ENCODE peak calls at places on chromosomes 7 and 10, in eight cellular contexts. One of them, this sample, is unnamed.

GRCh38 chr7:134454277-134454676 is 4.6 kb downstream of the AKR1B1 start:
- DNase-seq in prostate gland: no peak
- DNase-seq in GM12878: no peak
- DNase-seq in thoracic aorta: no peak
- DNase-seq in MM.1S: no peak
- DNase-seq in right lobe of liver: no peak
- DNase-seq in Peyer's patch: no peak
- DNase-seq in ovary: no peak
- DNase-seq in this sample: no peak

GRCh38 chr10:88226891-88227290 is 356.2 kb downstream of the RNLS start:
- DNase-seq in right lobe of liver: no peak
- DNase-seq in prostate gland: no peak
- DNase-seq in MM.1S: no peak
- DNase-seq in thoracic aorta: no peak
- DNase-seq in GM12878: no peak
- DNase-seq in ovary: no peak
- DNase-seq in Peyer's patch: no peak
- DNase-seq in this sample: no peak

GRCh38 chr7:131284702-131285419 is 42.8 kb upstream of the MKLN1 start:
- DNase-seq in MM.1S: no peak
- DNase-seq in ovary: peak; percentile 64
- DNase-seq in Peyer's patch: no peak
- DNase-seq in prostate gland: peak; percentile 94
- DNase-seq in right lobe of liver: no peak
- DNase-seq in GM12878: no peak
- DNase-seq in thoracic aorta: peak; percentile 47
- DNase-seq in this sample: peak; percentile 84

GRCh38 chr10:88110822-88111221 is 247.4 kb downstream of the PTEN start:
- DNase-seq in prostate gland: no peak
- DNase-seq in thoracic aorta: no peak
- DNase-seq in Peyer's patch: no peak
- DNase-seq in GM12878: no peak
- DNase-seq in right lobe of liver: no peak
- DNase-seq in ovary: no peak
- DNase-seq in MM.1S: no peak
- DNase-seq in this sample: no peak

GRCh38 chr10:9253121-9253520 is 1198.6 kb downstream of the GATA3 start:
- DNase-seq in thoracic aorta: no peak
- DNase-seq in right lobe of liver: no peak
- DNase-seq in Peyer's patch: no peak
- DNase-seq in ovary: no peak
- DNase-seq in prostate gland: no peak
- DNase-seq in GM12878: no peak
- DNase-seq in MM.1S: no peak
- DNase-seq in this sample: no peak

GRCh38 chr10:73225518-73225917 is 21.5 kb downstream of the DNAJC9 start:
- DNase-seq in prostate gland: no peak
- DNase-seq in thoracic aorta: no peak
- DNase-seq in GM12878: no peak
- DNase-seq in MM.1S: no peak
- DNase-seq in Peyer's patch: no peak
- DNase-seq in ovary: no peak
- DNase-seq in right lobe of liver: no peak
- DNase-seq in this sample: no peak

GRCh38 chr7:46157414-46157813 is 236.3 kb upstream of the IGFBP3 start:
- DNase-seq in GM12878: no peak
- DNase-seq in MM.1S: no peak
- DNase-seq in thoracic aorta: no peak
- DNase-seq in ovary: no peak
- DNase-seq in Peyer's patch: no peak
- DNase-seq in right lobe of liver: no peak
- DNase-seq in prostate gland: no peak
- DNase-seq in this sample: no peak

GRCh38 chr10:43214071-43214955 is 52.6 kb downstream of the RASGEF1A start:
- DNase-seq in MM.1S: no peak
- DNase-seq in right lobe of liver: peak; percentile 31
- DNase-seq in thoracic aorta: no peak
- DNase-seq in Peyer's patch: no peak
- DNase-seq in prostate gland: no peak
- DNase-seq in ovary: no peak
- DNase-seq in GM12878: no peak
- DNase-seq in this sample: no peak

GRCh38 chr10:84237199-84238051 is 3.9 kb downstream of the LRIT1 start:
- DNase-seq in Peyer's patch: no peak
- DNase-seq in thoracic aorta: no peak
- DNase-seq in MM.1S: no peak
- DNase-seq in prostate gland: no peak
- DNase-seq in GM12878: no peak
- DNase-seq in right lobe of liver: no peak
- DNase-seq in ovary: no peak
- DNase-seq in this sample: no peak

GRCh38 chr7:128961030-128961659 is 23.4 kb downstream of the IRF5 start:
- DNase-seq in ovary: no peak
- DNase-seq in right lobe of liver: no peak
- DNase-seq in MM.1S: no peak
- DNase-seq in GM12878: no peak
- DNase-seq in Peyer's patch: no peak
- DNase-seq in thoracic aorta: no peak
- DNase-seq in prostate gland: no peak
- DNase-seq in this sample: no peak
- H3K27ac ChIP-seq in ovary: no peak overlapping the region
- H3K27ac ChIP-seq in right lobe of liver: no peak overlapping the region
- H3K27ac ChIP-seq in MM.1S: no peak overlapping the region
- H3K27ac ChIP-seq in GM12878: no peak overlapping the region
- H3K27ac ChIP-seq in Peyer's patch: no peak overlapping the region
- H3K27ac ChIP-seq in thoracic aorta: no peak overlapping the region
- H3K27ac ChIP-seq in prostate gland: no peak overlapping the region
- H3K27ac ChIP-seq in this sample: no peak overlapping the region

GRCh38 chr7:105580022-105580740 is 1.1 kb downstream of the EFCAB10 start:
- DNase-seq in Peyer's patch: no peak
- DNase-seq in GM12878: no peak
- DNase-seq in right lobe of liver: no peak
- DNase-seq in MM.1S: no peak
- DNase-seq in prostate gland: no peak
- DNase-seq in thoracic aorta: no peak
- DNase-seq in ovary: no peak
- DNase-seq in this sample: no peak
- TF ChIP-seq CTCF in Peyer's patch: no peak
- TF ChIP-seq CTCF in GM12878: no peak
- TF ChIP-seq CTCF in right lobe of liver: no peak
- TF ChIP-seq CTCF in MM.1S: no peak
- TF ChIP-seq CTCF in prostate gland: no peak
- TF ChIP-seq CTCF in thoracic aorta: no peak
- TF ChIP-seq CTCF in ovary: no peak
- TF ChIP-seq CTCF in this sample: no peak

DNA sequence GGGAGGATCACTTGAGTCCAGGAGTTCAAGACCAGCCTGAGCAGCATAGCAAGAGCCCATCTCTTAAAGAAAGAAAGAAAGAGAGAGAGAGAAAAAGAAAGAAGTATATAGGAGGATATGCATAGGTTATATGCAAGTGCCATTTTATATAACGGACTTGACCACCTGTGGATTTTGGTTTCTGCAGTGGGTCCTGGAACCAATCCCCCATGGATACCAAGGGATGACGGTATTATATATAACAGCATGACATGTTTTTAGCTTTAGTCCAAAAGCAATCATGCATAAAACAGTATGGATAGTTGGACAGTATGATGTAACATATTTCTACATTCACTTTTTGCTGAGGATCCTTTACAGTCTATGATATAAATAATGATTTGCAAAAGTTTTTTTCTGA is 45.3 kb downstream of the DLD start:
- DNase-seq in thoracic aorta: no peak
- DNase-seq in Peyer's patch: no peak
- DNase-seq in ovary: no peak
- DNase-seq in GM12878: no peak
- DNase-seq in right lobe of liver: no peak
- DNase-seq in prostate gland: no peak
- DNase-seq in MM.1S: no peak
- DNase-seq in this sample: no peak
- H3K36me3 ChIP-seq in thoracic aorta: peaks cover 7% of the 10 kb centered on the region
- H3K36me3 ChIP-seq in Peyer's patch: no peaks in the 10 kb centered on the region
- H3K36me3 ChIP-seq in ovary: no peaks in the 10 kb centered on the region
- H3K36me3 ChIP-seq in GM12878: no peaks in the 10 kb centered on the region
- H3K36me3 ChIP-seq in right lobe of liver: no peaks in the 10 kb centered on the region
- H3K36me3 ChIP-seq in prostate gland: no peaks in the 10 kb centered on the region
- H3K36me3 ChIP-seq in MM.1S: no peaks in the 10 kb centered on the region
- H3K36me3 ChIP-seq in this sample: peaks cover 53% of the 10 kb centered on the region

DNA sequence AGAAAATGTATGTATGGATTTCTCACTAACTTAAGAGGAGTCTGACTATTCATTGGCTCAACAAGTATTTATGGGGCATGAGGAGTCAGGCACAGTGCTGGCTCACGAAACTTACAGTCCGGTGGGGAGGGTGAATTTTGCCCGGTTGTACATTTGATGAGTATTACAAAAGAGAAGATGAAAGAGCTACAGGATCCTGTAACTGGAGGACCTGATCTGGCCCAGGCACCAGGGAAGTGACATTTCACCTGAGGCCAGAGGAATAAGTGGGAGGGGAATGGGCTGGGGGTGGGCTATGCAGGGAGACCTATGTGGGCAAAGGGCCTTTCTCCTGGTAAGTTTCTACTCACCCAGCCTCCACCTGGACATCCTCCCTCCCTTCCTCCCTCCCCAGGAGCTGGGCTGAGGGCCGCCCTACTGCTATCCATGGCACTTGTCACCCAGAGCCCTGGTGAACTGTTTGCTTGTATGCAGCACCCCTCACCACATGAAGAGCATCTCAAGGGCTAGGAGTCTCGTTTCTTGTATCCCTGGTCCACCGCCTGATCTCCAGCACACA is 101.1 kb upstream of the ZNF438 start:
- DNase-seq in thoracic aorta: no peak
- DNase-seq in ovary: no peak
- DNase-seq in right lobe of liver: no peak
- DNase-seq in MM.1S: no peak
- DNase-seq in prostate gland: no peak
- DNase-seq in Peyer's patch: no peak
- DNase-seq in GM12878: no peak
- DNase-seq in this sample: peak; percentile 54
- H3K27ac ChIP-seq in thoracic aorta: peak overlapping the region; percentile 84
- H3K27ac ChIP-seq in ovary: no peak overlapping the region
- H3K27ac ChIP-seq in right lobe of liver: no peak overlapping the region
- H3K27ac ChIP-seq in MM.1S: no peak overlapping the region
- H3K27ac ChIP-seq in prostate gland: no peak overlapping the region
- H3K27ac ChIP-seq in Peyer's patch: no peak overlapping the region
- H3K27ac ChIP-seq in GM12878: no peak overlapping the region
- H3K27ac ChIP-seq in this sample: peak overlapping the region; percentile 89

DNA sequence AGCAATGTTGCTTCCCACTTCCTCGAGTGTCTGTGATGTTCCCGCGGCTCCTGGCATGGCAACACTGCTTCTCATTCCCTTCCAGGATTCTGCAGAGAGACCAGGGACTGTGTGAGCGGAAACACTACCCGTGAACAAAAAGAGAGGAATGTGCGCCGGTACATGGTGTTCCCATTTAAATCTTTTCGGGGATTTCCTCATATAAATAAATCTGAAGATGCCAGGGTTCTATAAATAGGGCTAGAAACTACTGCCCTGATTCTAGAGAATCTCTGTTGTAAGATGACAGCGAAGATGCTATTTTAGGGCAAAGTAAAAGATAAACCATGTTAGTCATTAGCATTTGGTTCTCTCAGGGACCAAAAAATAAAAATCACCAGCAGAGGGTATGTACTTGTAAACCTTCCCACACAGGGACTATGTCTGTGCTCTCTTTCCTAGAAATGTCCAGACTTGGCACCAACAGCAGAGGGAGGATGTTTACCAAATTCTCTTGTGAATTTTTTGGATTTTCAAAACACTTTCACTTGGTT is 92.2 kb upstream of the DDC start:
- DNase-seq in ovary: peak; percentile 83
- DNase-seq in MM.1S: peak; percentile 71
- DNase-seq in thoracic aorta: peak; percentile 61
- DNase-seq in Peyer's patch: peak; percentile 67
- DNase-seq in GM12878: no peak
- DNase-seq in right lobe of liver: no peak
- DNase-seq in prostate gland: peak; percentile 71
- DNase-seq in this sample: peak; percentile 93
- TF ChIP-seq CTCF in ovary: peak; percentile 64
- TF ChIP-seq CTCF in MM.1S: peak; percentile 27
- TF ChIP-seq CTCF in thoracic aorta: peak; percentile 29
- TF ChIP-seq CTCF in Peyer's patch: no peak
- TF ChIP-seq CTCF in GM12878: no peak
- TF ChIP-seq CTCF in right lobe of liver: peak; percentile 24
- TF ChIP-seq CTCF in prostate gland: peak; percentile 2
- TF ChIP-seq CTCF in this sample: peak; percentile 29

DNA sequence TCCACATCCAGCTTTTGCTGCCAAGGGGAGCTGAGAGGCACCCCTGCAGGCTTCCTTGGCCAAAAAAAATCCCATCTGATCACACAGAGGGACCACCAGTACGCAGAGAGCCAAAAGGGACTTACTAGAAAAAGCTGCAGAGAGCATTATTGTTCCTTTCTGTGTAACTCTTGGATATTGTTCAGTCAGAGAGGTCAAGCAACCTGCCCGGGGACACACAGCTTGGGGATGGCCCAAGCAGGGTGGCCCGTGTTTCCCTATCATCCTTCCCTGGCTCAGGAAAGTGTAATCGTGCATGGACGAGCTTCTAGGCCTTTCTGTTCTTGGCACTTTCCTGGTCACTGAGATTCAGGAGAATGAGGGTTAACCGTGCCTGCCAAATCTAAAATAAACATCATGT is 84.1 kb upstream of the SH2B2 start:
- DNase-seq in prostate gland: no peak
- DNase-seq in GM12878: no peak
- DNase-seq in right lobe of liver: no peak
- DNase-seq in Peyer's patch: no peak
- DNase-seq in thoracic aorta: no peak
- DNase-seq in MM.1S: no peak
- DNase-seq in ovary: no peak
- DNase-seq in this sample: no peak
- H3K36me3 ChIP-seq in prostate gland: no peaks in the 10 kb centered on the region
- H3K36me3 ChIP-seq in GM12878: peaks cover 19% of the 10 kb centered on the region
- H3K36me3 ChIP-seq in right lobe of liver: peaks cover 4% of the 10 kb centered on the region
- H3K36me3 ChIP-seq in Peyer's patch: no peaks in the 10 kb centered on the region
- H3K36me3 ChIP-seq in thoracic aorta: peaks cover 55% of the 10 kb centered on the region
- H3K36me3 ChIP-seq in MM.1S: no peaks in the 10 kb centered on the region
- H3K36me3 ChIP-seq in ovary: no peaks in the 10 kb centered on the region
- H3K36me3 ChIP-seq in this sample: peaks cover 73% of the 10 kb centered on the region

GRCh38 chr7:23494009-23494408 is 23.7 kb upstream of the IGF2BP3 start:
- DNase-seq in ovary: no peak
- DNase-seq in prostate gland: no peak
- DNase-seq in GM12878: no peak
- DNase-seq in thoracic aorta: no peak
- DNase-seq in Peyer's patch: no peak
- DNase-seq in right lobe of liver: no peak
- DNase-seq in MM.1S: no peak
- DNase-seq in this sample: no peak

GRCh38 chr7:23490357-23491131 is 20.3 kb upstream of the IGF2BP3 start:
- DNase-seq in GM12878: no peak
- DNase-seq in Peyer's patch: peak; percentile 69
- DNase-seq in right lobe of liver: peak; percentile 62
- DNase-seq in prostate gland: no peak
- DNase-seq in MM.1S: no peak
- DNase-seq in ovary: peak; percentile 76
- DNase-seq in thoracic aorta: no peak
- DNase-seq in this sample: no peak

GRCh38 chr7:23486002-23486773 is 15.9 kb upstream of the IGF2BP3 start:
- DNase-seq in GM12878: no peak
- DNase-seq in right lobe of liver: no peak
- DNase-seq in Peyer's patch: no peak
- DNase-seq in prostate gland: no peak
- DNase-seq in MM.1S: no peak
- DNase-seq in thoracic aorta: no peak
- DNase-seq in ovary: no peak
- DNase-seq in this sample: no peak

GRCh38 chr7:23487670-23488069 is 17.4 kb upstream of the IGF2BP3 start:
- DNase-seq in right lobe of liver: no peak
- DNase-seq in prostate gland: no peak
- DNase-seq in GM12878: no peak
- DNase-seq in ovary: no peak
- DNase-seq in thoracic aorta: no peak
- DNase-seq in MM.1S: no peak
- DNase-seq in Peyer's patch: no peak
- DNase-seq in this sample: no peak

GRCh38 chr7:23491502-23491901 is 21.2 kb upstream of the IGF2BP3 start:
- DNase-seq in ovary: no peak
- DNase-seq in prostate gland: no peak
- DNase-seq in MM.1S: no peak
- DNase-seq in GM12878: no peak
- DNase-seq in Peyer's patch: no peak
- DNase-seq in thoracic aorta: no peak
- DNase-seq in right lobe of liver: no peak
- DNase-seq in this sample: no peak
- H3K27ac ChIP-seq in ovary: no peak overlapping the region
- H3K27ac ChIP-seq in prostate gland: no peak overlapping the region
- H3K27ac ChIP-seq in MM.1S: no peak overlapping the region
- H3K27ac ChIP-seq in GM12878: no peak overlapping the region
- H3K27ac ChIP-seq in Peyer's patch: no peak overlapping the region
- H3K27ac ChIP-seq in thoracic aorta: no peak overlapping the region
- H3K27ac ChIP-seq in right lobe of liver: no peak overlapping the region
- H3K27ac ChIP-seq in this sample: no peak overlapping the region

This sample was measured in right atrium auricular region.